ENCODE peak calls at places on chromosomes 11 and 22, in five cellular contexts. A, T, W, E and D are unnamed samples.

GRCh38 chr22:24592846-24593809 is at the start of gene LRRC75B:
- DNase-seq in E (peak; percentile 85), T (peak; percentile 70), A (peak; percentile 85), W (peak; percentile 99), D (no peak)

GRCh38 chr22:19039448-19039780 is 82.8 kb downstream of the DGCR2 start:
- DNase-seq in E (no peak), W (no peak), A (no peak), T (no peak), D (no peak)

GRCh38 chr11:109972181-109972715 is 120.9 kb upstream of the ZC3H12C start:
- DNase-seq in W (no peak), E (no peak), T (no peak), A (peak; percentile 9), D (peak; percentile 70)

GRCh38 chr22:18113680-18114394 is 3.2 kb downstream of the TUBA8 start:
- DNase-seq in A (no peak), W (no peak), T (no peak), E (no peak), D (no peak)

GRCh38 chr11:65770951-65771567 is 9.7 kb downstream of the AP5B1 start:
- DNase-seq in E (peak; percentile 27), A (no peak), T (no peak), W (no peak), D (no peak)

GRCh38 chr11:7892059-7892699 is 38.9 kb downstream of the OR10A6 start:
- DNase-seq in E (no peak), T (no peak), A (peak; percentile 88), W (no peak), D (no peak)

GRCh38 chr11:46896719-46897406 is 21.5 kb downstream of the LRP4 start:
- DNase-seq in E (peak; percentile 52), T (peak; percentile 70), W (peak; percentile 63), A (peak; percentile 37), D (no peak)

GRCh38 chr11:2142762-2143202 is 3.6 kb upstream of the IGF2 start:
- DNase-seq in T (no peak), A (peak; percentile 52), W (no peak), E (no peak), D (peak; percentile 8)

GRCh38 chr11:122517403-122518379 is 137.8 kb upstream of the UBASH3B start:
- DNase-seq in E (no peak), W (no peak), T (no peak), A (no peak), D (no peak)

GRCh38 chr11:18299724-18300123 is 22.2 kb downstream of the HPS5 start:
- DNase-seq in W (no peak), T (no peak), E (no peak), A (no peak), D (no peak)

GRCh38 chr11:2259466-2259830 is 10.9 kb downstream of the ASCL2 start:
- DNase-seq in T (no peak), E (no peak), A (no peak), W (no peak), D (no peak)

GRCh38 chr22:39728236-39728860 is 157.8 kb downstream of the CACNA1I start:
- DNase-seq in E (no peak), A (no peak), W (no peak), T (no peak), D (no peak)

GRCh38 chr11:119793335-119793984 is 64.5 kb upstream of the NECTIN1 start:
- DNase-seq in E (no peak), A (no peak), W (no peak), T (no peak), D (no peak)

GRCh38 chr11:69140635-69141034 is 15.1 kb upstream of the SMIM38 start:
- DNase-seq in E (no peak), T (no peak), A (no peak), W (no peak), D (no peak)

GRCh38 chr11:86571273-86571948 is 101.0 kb downstream of the ME3 start:
- DNase-seq in E (peak; percentile 69), W (peak; percentile 36), T (peak; percentile 74), A (no peak), D (no peak)

GRCh38 chr11:80718611-80719291 is 1277.9 kb upstream of the TENM4 start:
- DNase-seq in W (no peak), A (no peak), E (no peak), T (no peak), D (no peak)

GRCh38 chr11:93279911-93280347 is 50.6 kb upstream of the DEUP1 start:
- DNase-seq in T (no peak), A (no peak), W (no peak), E (no peak), D (peak; percentile 31)

GRCh38 chr11:61701298-61701993 is 21.3 kb downstream of the DAGLA start:
- DNase-seq in A (peak; percentile 16), T (peak; percentile 53), E (peak; percentile 37), W (peak; percentile 64), D (no peak)

GRCh38 chr11:77125191-77125590 is 2.9 kb upstream of the MYO7A start:
- DNase-seq in T (no peak), A (no peak), W (no peak), E (no peak), D (no peak)

GRCh38 chr11:32016111-32016510 is 74.8 kb upstream of the RCN1 start:
- DNase-seq in T (no peak), A (no peak), W (no peak), E (no peak), D (no peak)

GRCh38 chr11:117230286-117230961 is 1.4 kb downstream of the PCSK7 start:
- DNase-seq in W (no peak), E (no peak), A (peak; percentile 51), T (no peak), D (peak; percentile 45)

GRCh38 chr11:129316781-129317180 is 58.9 kb upstream of the BARX2 start:
- DNase-seq in A (no peak), W (no peak), T (no peak), E (no peak), D (no peak)

GRCh38 chr22:33887173-33887572 is 33.1 kb downstream of the LARGE1 start:
- DNase-seq in W (no peak), T (no peak), E (no peak), A (no peak), D (no peak)

GRCh38 chr22:33883961-33884808 is 36.1 kb downstream of the LARGE1 start:
- DNase-seq in A (no peak), E (peak; percentile 15), T (no peak), W (no peak), D (no peak)

GRCh38 chr22:33888821-33889220 is 31.5 kb downstream of the LARGE1 start:
- DNase-seq in T (no peak), E (no peak), W (no peak), A (no peak), D (no peak)

GRCh38 chr22:33884829-33885228 is 35.4 kb downstream of the LARGE1 start:
- DNase-seq in T (no peak), A (no peak), E (no peak), W (no peak), D (no peak)

DNA sequence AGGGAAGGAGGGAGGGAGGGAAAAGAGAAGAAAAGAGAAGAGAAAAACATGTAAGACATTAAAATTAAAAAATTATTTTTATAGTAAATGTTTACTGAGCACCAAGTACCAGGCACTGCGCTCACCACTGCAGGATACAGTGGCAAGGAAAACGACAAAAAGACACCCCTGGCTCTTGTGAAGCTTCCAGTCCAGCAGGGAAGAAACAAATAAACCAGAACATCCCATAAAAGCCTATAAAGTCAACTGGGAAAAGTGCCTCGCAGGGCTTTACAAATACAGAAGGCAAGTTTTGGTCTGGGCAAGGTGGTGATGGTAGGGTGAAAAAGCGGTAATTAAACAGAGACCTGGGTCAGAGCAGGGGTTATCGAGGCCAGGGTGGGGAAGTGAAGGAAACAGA is 33.6 kb downstream of the LARGE1 start:
- DNase-seq in A (no peak), W (no peak), E (no peak), T (no peak), D (no peak)
- TF ChIP-seq MXI1 in A (no peak), W (no peak), E (no peak), T (no peak), D (no peak)

GRCh38 chr22:48098936-48099245 is 1336.4 kb downstream of the TBC1D22A start:
- DNase-seq in T (no peak), E (no peak), W (no peak), A (no peak), D (no peak)

GRCh38 chr22:48099671-48100070 is 1337.2 kb downstream of the TBC1D22A start:
- DNase-seq in T (no peak), W (no peak), A (no peak), E (no peak), D (no peak)

GRCh38 chr22:48097723-48098122 is 1335.3 kb downstream of the TBC1D22A start:
- DNase-seq in T (no peak), W (no peak), E (no peak), A (no peak), D (no peak)

GRCh38 chr22:48099251-48099650 is 1336.8 kb downstream of the TBC1D22A start:
- DNase-seq in T (no peak), W (no peak), A (no peak), E (no peak), D (no peak)

GRCh38 chr22:48098243-48098935 is 1335.9 kb downstream of the TBC1D22A start:
- DNase-seq in W (no peak), E (no peak), A (no peak), T (no peak), D (peak; percentile 93)
- TF ChIP-seq MXI1 in W (no peak), E (no peak), A (no peak), T (no peak), D (no peak)

GRCh38 chr11:33724644-33725035 is 11.6 kb downstream of the CD59 start:
- DNase-seq in T (no peak), W (no peak), A (peak; percentile 69), E (no peak), D (no peak)
- TF ChIP-seq MXI1 in T (no peak), W (no peak), A (peak; percentile 7), E (no peak), D (no peak)

GRCh38 chr22:45831394-45831793 is 145.6 kb downstream of the WNT7B start:
- DNase-seq in A (peak; percentile 38), T (no peak), W (no peak), E (no peak), D (no peak)
- TF ChIP-seq MXI1 in A (no peak), T (no peak), W (no peak), E (no peak), D (no peak)

GRCh38 chr11:6200975-6201374 is 2.0 kb downstream of the OR52W1 start:
- DNase-seq in T (no peak), W (no peak), E (no peak), A (no peak), D (no peak)

GRCh38 chr11:6199174-6199810 is at the start of gene OR52W1:
- DNase-seq in E (no peak), A (no peak), T (no peak), W (no peak), D (no peak)

GRCh38 chr11:6197466-6198200 is 1.4 kb upstream of the OR52W1 start:
- DNase-seq in A (peak; percentile 38), T (no peak), W (no peak), E (no peak), D (no peak)

GRCh38 chr11:6194065-6194581 is 4.9 kb upstream of the OR52W1 start:
- DNase-seq in E (no peak), T (no peak), A (no peak), W (no peak), D (no peak)

DNA sequence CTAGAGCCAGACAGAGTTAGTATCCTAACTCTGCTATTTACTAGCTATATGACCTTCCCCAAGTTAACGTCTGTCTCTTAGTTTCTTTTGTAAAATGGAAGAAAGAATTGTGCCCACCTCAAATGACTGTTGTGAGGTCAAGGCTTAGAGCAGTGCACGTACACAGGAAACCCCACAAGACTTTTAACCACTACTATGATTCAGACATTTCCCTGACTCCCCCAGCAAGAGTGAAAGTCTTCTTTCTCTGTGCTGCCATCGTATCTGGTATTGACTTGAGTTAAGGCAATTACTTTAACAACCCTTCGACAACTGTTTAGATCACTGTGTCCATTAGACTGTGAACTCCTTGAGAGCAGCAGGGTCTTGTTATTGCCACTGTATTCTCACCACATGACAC is 2.6 kb upstream of the OR52W1 start:
- DNase-seq in T (no peak), A (no peak), W (no peak), E (no peak), D (no peak)
- TF ChIP-seq MXI1 in T (no peak), A (no peak), W (no peak), E (no peak), D (no peak)